ENCODE peak calls at places on chromosomes 2 and 18, in five cellular contexts. M is IMR-90, Y is right lobe of liver, C is GM23338, Z is left lung. J is an unnamed sample.

GRCh38 chr2:85066006-85066405 is 67.2 kb upstream of the TCF7L1 start:
- DNase-seq in M (no peak), Y (no peak), C (no peak), Z (no peak), J (no peak)

GRCh38 chr2:149904352-149904751 is 316.8 kb upstream of the MMADHC start:
- DNase-seq in M (no peak), Y (no peak), C (peak; percentile 3), Z (no peak), J (no peak)

GRCh38 chr2:35997488-35997887 is 358.1 kb upstream of the CRIM1 start:
- DNase-seq in M (no peak), Y (no peak), C (no peak), Z (no peak), J (no peak)

GRCh38 chr18:22250591-22250996 is 81.2 kb downstream of the GATA6 start:
- DNase-seq in M (no peak), Y (no peak), C (no peak), Z (no peak), J (no peak)

GRCh38 chr18:31563778-31564177 is 27.9 kb upstream of the TTR start:
- DNase-seq in M (no peak), Y (no peak), C (no peak), Z (no peak), J (no peak)

GRCh38 chr18:13614701-13615288 is 111.6 kb downstream of the FAM210A start:
- DNase-seq in M (no peak), Y (no peak), C (no peak), Z (no peak), J (no peak)

GRCh38 chr18:70672581-70672980 is 383.7 kb downstream of the SOCS6 start:
- DNase-seq in M (no peak), Y (no peak), C (no peak), Z (no peak), J (no peak)

GRCh38 chr18:36942264-36942663 is 113.3 kb downstream of the KIAA1328 start:
- DNase-seq in M (peak; percentile 53), Y (no peak), C (peak; percentile 66), Z (no peak), J (peak; percentile 13)

GRCh38 chr2:149388120-149388816 is 57.9 kb downstream of the LYPD6 start:
- DNase-seq in M (no peak), Y (no peak), C (peak; percentile 55), Z (no peak), J (no peak)

GRCh38 chr2:69322631-69323030 is 64.4 kb downstream of the GFPT1 start:
- DNase-seq in M (no peak), Y (no peak), C (no peak), Z (no peak), J (no peak)

GRCh38 chr2:233817305-233817980 is 36.9 kb downstream of the HJURP start:
- DNase-seq in M (peak; percentile 20), Y (no peak), C (no peak), Z (no peak), J (no peak)

GRCh38 chr2:216690451-216691209 is 4.7 kb downstream of the IGFBP5 start:
- DNase-seq in M (peak; percentile 66), Y (no peak), C (peak; percentile 53), Z (no peak), J (no peak)

GRCh38 chr2:45134726-45135125 is 125.5 kb upstream of the SIX2 start:
- DNase-seq in M (peak; percentile 7), Y (no peak), C (no peak), Z (no peak), J (no peak)

GRCh38 chr2:239109916-239110545 is 262.1 kb downstream of the TWIST2 start:
- DNase-seq in M (no peak), Y (no peak), C (no peak), Z (no peak), J (no peak)

GRCh38 chr2:181395871-181396574 is 61.2 kb upstream of the ITGA4 start:
- DNase-seq in M (no peak), Y (no peak), C (no peak), Z (no peak), J (no peak)

GRCh38 chr2:182949572-182950189 is 83.2 kb upstream of the FRZB start:
- DNase-seq in M (peak; percentile 30), Y (no peak), C (no peak), Z (no peak), J (peak; percentile 43)

GRCh38 chr2:182946949-182947348 is 80.5 kb upstream of the FRZB start:
- DNase-seq in M (peak; percentile 22), Y (no peak), C (no peak), Z (no peak), J (no peak)

GRCh38 chr2:182950546-182950945 is 84.1 kb upstream of the FRZB start:
- DNase-seq in M (no peak), Y (no peak), C (no peak), Z (no peak), J (no peak)

GRCh38 chr2:182951948-182952663 is 85.7 kb upstream of the FRZB start:
- DNase-seq in M (no peak), Y (no peak), C (no peak), Z (no peak), J (no peak)

DNA sequence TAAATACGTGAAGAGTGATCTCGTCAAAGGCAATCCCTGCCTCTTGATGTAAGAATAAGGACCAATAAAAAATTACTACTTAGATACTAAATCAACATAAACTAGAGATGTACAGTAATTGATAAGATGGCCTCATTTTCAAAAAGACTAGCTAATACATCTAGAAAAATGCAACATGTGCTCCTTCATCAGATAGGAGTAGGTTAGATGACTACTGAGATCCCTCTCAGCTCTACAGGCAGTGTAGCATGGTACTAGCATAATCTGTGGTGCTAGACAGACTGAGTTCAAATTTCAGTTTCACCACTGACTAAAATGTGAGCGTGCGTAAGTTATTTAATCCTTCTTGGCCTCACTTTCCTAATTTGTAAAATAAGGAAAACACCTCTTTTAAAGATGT is 82.6 kb upstream of the FRZB start:
- DNase-seq in M (no peak), Y (no peak), C (no peak), Z (no peak), J (no peak)
- H3K4me1 ChIP-seq in M (peaks cover 3% of the 10 kb centered on the region), Y (peaks cover 3% of the 10 kb centered on the region), C (no peaks in the 10 kb centered on the region), Z (no peaks in the 10 kb centered on the region), J (peaks cover 22% of the 10 kb centered on the region)

GRCh38 chr18:64116806-64117205 is 32.1 kb downstream of the LINC00305 start:
- DNase-seq in M (no peak), Y (no peak), C (peak; percentile 78), Z (no peak), J (no peak)

GRCh38 chr18:64115906-64116305 is 33.0 kb downstream of the LINC00305 start:
- DNase-seq in M (no peak), Y (no peak), C (no peak), Z (no peak), J (no peak)

DNA sequence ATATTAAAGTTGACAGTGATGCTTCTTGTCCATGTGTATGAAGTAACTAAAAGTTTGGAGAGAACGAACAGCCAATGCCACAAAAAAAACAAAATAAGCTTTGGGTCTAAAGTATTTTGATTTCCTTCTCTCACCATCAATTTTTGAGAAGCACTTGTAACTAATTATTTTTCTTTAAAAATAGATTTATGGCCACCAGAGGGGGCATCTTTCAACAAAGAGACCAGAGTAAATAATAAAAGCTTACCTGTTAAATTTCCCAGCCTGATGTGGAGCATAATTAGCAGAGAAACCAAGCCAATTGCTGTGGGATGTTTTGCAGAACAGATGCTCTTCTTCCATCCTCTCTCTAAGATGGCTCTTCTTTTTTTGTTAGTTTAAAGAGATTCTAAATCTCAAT is 29.0 kb downstream of the LINC00305 start:
- DNase-seq in M (no peak), Y (no peak), C (peak; percentile 27), Z (no peak), J (no peak)
- TF ChIP-seq CTCF in M (no peak), Y (peak; percentile 35), C (no peak), Z (no peak), J (peak; percentile 40)

DNA sequence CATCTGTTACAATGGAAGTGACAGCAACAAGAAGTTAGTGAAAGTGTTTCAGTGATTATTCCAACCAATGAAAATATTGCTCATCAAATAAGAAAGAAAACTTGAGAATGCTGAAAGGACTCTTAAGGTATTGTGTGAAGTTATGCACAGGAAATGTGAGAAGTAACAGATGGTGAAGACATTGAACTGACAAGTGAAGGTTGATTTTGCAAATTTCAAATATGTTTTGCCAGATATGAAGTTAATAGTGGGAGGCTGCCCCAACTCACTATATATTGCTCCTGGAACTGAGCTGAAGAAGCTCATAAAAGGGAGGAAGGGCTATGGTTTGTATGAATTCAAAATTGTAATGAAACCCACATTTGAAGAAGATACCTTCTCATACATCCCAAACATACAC is 97.5 kb downstream of the PHLPP1 start:
- DNase-seq in M (no peak), Y (no peak), C (no peak), Z (no peak), J (no peak)
- H3K4me1 ChIP-seq in M (peaks cover 7% of the 10 kb centered on the region), Y (peaks cover 10% of the 10 kb centered on the region), C (peaks cover 60% of the 10 kb centered on the region), Z (peaks cover 18% of the 10 kb centered on the region), J (no peaks in the 10 kb centered on the region)

GRCh38 chr2:31317387-31317786 is 83.4 kb downstream of the EHD3 start:
- DNase-seq in M (no peak), Y (no peak), C (no peak), Z (no peak), J (no peak)
- TF ChIP-seq CTCF in M (no peak), Y (no peak), C (peak; percentile 29), Z (no peak), J (no peak)

GRCh38 chr2:15899751-15900493 is 40.4 kb upstream of the MYCN start:
- DNase-seq in M (no peak), Y (no peak), C (no peak), Z (no peak), J (no peak)

GRCh38 chr2:15901095-15901807 is 39.1 kb upstream of the MYCN start:
- DNase-seq in M (no peak), Y (no peak), C (no peak), Z (no peak), J (no peak)

GRCh38 chr2:15899327-15899612 is 41.1 kb upstream of the MYCN start:
- DNase-seq in M (no peak), Y (no peak), C (no peak), Z (no peak), J (no peak)

GRCh38 chr2:15905267-15905645 is 35.1 kb upstream of the MYCN start:
- DNase-seq in M (no peak), Y (no peak), C (no peak), Z (no peak), J (no peak)

DNA sequence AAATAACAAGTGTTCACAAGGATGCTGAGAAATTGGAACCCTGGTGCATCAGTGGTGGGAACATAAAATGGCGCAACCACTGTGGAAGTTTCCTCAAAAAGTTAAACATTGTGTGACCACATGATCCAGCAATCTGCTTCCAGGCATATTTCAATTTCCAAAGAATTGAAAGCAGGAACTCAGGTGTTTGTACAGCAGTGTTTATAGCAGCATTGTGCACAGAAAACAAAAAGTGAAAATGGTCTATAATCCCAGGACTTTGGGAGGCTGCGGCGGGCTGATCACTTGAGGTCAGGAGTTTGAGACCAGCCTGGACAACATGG is 38.6 kb upstream of the MYCN start:
- DNase-seq in M (no peak), Y (no peak), C (no peak), Z (no peak), J (no peak)
- H3K4me1 ChIP-seq in M (no peaks in the 10 kb centered on the region), Y (no peaks in the 10 kb centered on the region), C (no peaks in the 10 kb centered on the region), Z (no peaks in the 10 kb centered on the region), J (no peaks in the 10 kb centered on the region)

GRCh38 chr2:101698419-101699190 is 1.1 kb downstream of the MAP4K4 start:
- DNase-seq in M (no peak), Y (no peak), C (peak; percentile 32), Z (no peak), J (peak; percentile 21)
- TF ChIP-seq CTCF in M (no peak), Y (no peak), C (no peak), Z (no peak), J (no peak)

DNA sequence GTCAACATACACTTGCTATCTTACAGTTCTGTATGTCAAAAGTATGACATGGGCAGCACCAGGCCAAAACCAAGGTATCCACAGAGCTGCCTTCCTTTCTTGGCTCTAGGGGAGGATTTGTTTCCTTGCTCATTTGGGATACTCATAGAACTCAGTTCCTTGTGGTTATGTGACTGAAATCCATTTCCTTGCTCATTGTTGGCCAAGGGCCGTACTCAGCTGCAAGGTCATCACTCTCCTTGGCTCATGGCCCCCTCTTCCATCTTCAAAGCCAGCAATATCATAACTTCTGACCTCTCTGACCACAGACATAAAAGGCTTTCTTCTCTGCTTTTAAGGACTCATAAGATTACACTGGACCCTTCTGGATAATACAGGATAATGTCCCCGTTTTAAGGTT is 21.0 kb downstream of the TMEM237 start:
- DNase-seq in M (peak; percentile 8), Y (no peak), C (no peak), Z (no peak), J (no peak)
- H3K4me1 ChIP-seq in M (no peaks in the 10 kb centered on the region), Y (no peaks in the 10 kb centered on the region), C (no peaks in the 10 kb centered on the region), Z (no peaks in the 10 kb centered on the region), J (no peaks in the 10 kb centered on the region)